ENCODE peak calls at places on chromosomes 3 and 15, in five cellular contexts. X is ovary, Z is WERI-Rb-1, B is left lung, O is cardiac muscle cell. G is an unnamed sample. For H3K9me3, the result is how much of the 10 kb centered on the place peaks cover.

GRCh38 chr3:187878776-187879524 is 133.7 kb upstream of the BCL6 start:
- DNase-seq in X (no peak), Z (no peak), B (no peak), O (peak), G (no peak)

GRCh38 chr3:109337393-109337792 is at the start of gene DPPA4:
- DNase-seq in X (no peak), Z (no peak), B (no peak), O (no peak), G (no peak)

GRCh38 chr3:126419886-126420786 is 25.4 kb downstream of the CFAP100 start:
- DNase-seq in X (no peak), Z (no peak), B (no peak), O (no peak), G (no peak)

GRCh38 chr15:38707802-38708671 is 143.4 kb upstream of the RASGRP1 start:
- DNase-seq in X (peak), Z (peak), B (no peak), O (peak), G (no peak)

GRCh38 chr3:125684199-125684598 is 88.9 kb upstream of the OSBPL11 start:
- DNase-seq in X (peak), Z (peak), B (no peak), O (peak), G (no peak)

GRCh38 chr15:60721706-60722105 is 242.8 kb upstream of the ICE2 start:
- DNase-seq in X (no peak), Z (no peak), B (no peak), O (peak), G (peak)

GRCh38 chr3:161409069-161409468 is 37.8 kb upstream of the SPTSSB start:
- DNase-seq in X (no peak), Z (no peak), B (no peak), O (peak), G (no peak)

GRCh38 chr3:50237754-50238548 is 1.9 kb downstream of the GNAI2 start:
- DNase-seq in X (peak), Z (no peak), B (peak), O (peak), G (no peak)

GRCh38 chr3:108153451-108153981 is 62.7 kb upstream of the CD47 start:
- DNase-seq in X (no peak), Z (peak), B (no peak), O (peak), G (peak)

GRCh38 chr15:57248074-57248473 is 128.2 kb upstream of the CGNL1 start:
- DNase-seq in X (no peak), Z (no peak), B (no peak), O (no peak), G (no peak)

GRCh38 chr15:65132841-65133549 is 613 bp downstream of the PDCD7 start:
- DNase-seq in X (no peak), Z (peak), B (peak), O (peak), G (peak)

GRCh38 chr3:21328982-21329381 is 422.0 kb downstream of the ZNF385D start:
- DNase-seq in X (no peak), Z (no peak), B (no peak), O (no peak), G (no peak)

GRCh38 chr3:101938262-101938847 is 89.0 kb downstream of the NFKBIZ start:
- DNase-seq in X (no peak), Z (no peak), B (no peak), O (no peak), G (no peak)

GRCh38 chr3:80241791-80242190 is 474.0 kb upstream of the ROBO1 start:
- DNase-seq in X (no peak), Z (no peak), B (no peak), O (no peak), G (no peak)

GRCh38 chr3:172333042-172333377 is 115.2 kb downstream of the GHSR start:
- DNase-seq in X (no peak), Z (no peak), B (no peak), O (no peak), G (no peak)

GRCh38 chr3:87625911-87626310 is 349.5 kb upstream of the POU1F1 start:
- DNase-seq in X (no peak), Z (no peak), B (no peak), O (no peak), G (no peak)

GRCh38 chr3:39148116-39149058 is 5.0 kb downstream of the CSRNP1 start:
- DNase-seq in X (no peak), Z (peak), B (no peak), O (peak), G (no peak)

GRCh38 chr3:11507719-11508118 is 136.0 kb downstream of the VGLL4 start:
- DNase-seq in X (no peak), Z (no peak), B (no peak), O (no peak), G (no peak)

GRCh38 chr3:38782148-38782547 is 33.9 kb downstream of the SCN10A start:
- DNase-seq in X (no peak), Z (no peak), B (no peak), O (peak), G (no peak)

GRCh38 chr3:46946416-46946815 is 30.1 kb downstream of the CCDC12 start:
- DNase-seq in X (no peak), Z (no peak), B (no peak), O (no peak), G (no peak)
- H3K27ac ChIP-seq in X (no peak), Z (no peak), B (peak), O (peak), G (no peak)

GRCh38 chr3:66484106-66484857 is 16.5 kb downstream of the LRIG1 start:
- DNase-seq in X (no peak), Z (no peak), B (no peak), O (no peak), G (no peak)
- H3K4me3 ChIP-seq in X (no peak), Z (no peak), B (no peak), O (no peak), G (no peak)

DNA sequence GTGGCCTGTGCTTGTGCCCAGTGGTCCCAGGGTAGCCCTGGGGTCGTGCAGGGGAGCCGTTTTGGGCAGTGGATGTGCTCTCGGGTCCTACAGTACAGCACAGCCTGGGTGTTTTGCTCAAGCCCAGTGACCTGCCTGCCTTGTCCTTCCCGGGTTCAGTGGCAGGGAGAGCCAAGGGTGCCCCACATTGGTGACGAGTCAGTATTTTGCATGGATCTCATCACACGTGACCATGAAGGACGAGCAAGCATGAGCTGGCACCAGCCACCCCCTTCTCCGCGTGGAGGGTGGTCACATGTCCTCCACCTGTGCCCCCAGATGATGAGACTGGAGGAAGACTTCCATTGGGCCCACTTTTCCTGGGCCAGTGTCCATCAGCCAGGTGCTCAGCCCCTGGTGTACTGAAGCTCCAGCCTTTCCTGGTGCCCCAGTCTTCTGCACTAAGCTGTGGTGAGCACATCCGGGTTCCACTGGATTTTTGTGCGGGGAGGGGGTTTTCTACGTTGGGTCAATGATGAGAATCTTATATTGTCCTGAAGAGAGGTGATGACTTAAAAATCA is 197.5 kb downstream of the UBE3A start:
- DNase-seq in X (peak), Z (peak), B (no peak), O (no peak), G (no peak)
- H3K9me3 ChIP-seq in X (under half), Z (under half), B (half or more), O (under half), G (half or more)

GRCh38 chr15:31337352-31338031 is 10.9 kb downstream of the KLF13 start:
- DNase-seq in X (no peak), Z (no peak), B (peak), O (no peak), G (no peak)
- H3K27ac ChIP-seq in X (no peak), Z (no peak), B (peak), O (no peak), G (no peak)

DNA sequence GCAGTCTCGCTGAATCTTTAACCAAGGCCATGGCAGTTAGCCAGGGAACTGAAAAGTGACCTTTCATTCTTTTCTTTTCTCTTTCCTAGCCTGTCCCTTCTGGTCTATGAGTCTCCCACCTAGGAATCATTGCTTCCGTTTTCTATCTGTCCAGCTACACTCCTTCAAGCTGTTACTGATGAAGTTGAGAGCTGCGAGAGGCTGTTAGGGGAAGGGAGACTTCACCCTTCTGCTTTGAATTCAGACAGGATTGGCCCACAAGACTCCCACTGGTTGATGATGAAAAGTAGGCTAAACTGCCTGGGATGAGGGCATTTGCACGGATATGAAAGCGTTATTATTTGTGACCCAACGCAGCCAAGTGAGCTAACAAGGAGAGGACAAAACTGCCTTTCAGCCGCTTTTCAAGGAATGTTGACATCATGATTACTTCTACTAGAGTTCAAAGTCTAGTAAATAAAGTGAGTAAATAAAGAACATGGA is 30.2 kb downstream of the EIF4E3 start:
- DNase-seq in X (peak), Z (no peak), B (no peak), O (no peak), G (no peak)
- H3K4me3 ChIP-seq in X (no peak), Z (no peak), B (no peak), O (no peak), G (no peak)

DNA sequence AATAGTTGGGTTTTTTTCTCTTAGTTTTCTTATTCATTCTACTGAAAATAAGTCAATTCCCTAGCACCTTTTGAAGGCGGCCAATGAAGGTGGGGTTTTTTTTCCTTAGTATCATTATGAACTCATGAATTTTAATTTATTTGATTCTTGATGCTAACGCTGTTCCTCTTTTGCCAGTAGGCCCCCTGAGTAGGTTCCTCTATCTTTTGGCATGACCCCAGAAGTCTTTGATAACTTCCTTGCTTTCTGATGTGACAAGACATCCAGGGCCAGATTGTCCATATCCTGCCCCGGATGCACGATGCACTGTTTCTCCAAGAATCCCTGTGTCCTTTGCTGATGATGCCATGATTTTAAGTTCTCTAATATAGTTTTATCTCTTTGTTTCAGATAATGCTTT is 20.6 kb downstream of the LRRK1 start:
- DNase-seq in X (no peak), Z (no peak), B (no peak), O (no peak), G (no peak)
- H3K9me3 ChIP-seq in X (under half), Z (under half), B (under half), O (under half), G (under half)

GRCh38 chr15:98725874-98726273 is 77.5 kb downstream of the IGF1R start:
- DNase-seq in X (no peak), Z (no peak), B (no peak), O (no peak), G (no peak)

GRCh38 chr15:98729446-98730042 is 81.2 kb downstream of the IGF1R start:
- DNase-seq in X (no peak), Z (no peak), B (no peak), O (no peak), G (no peak)

GRCh38 chr15:98728811-98729160 is 80.4 kb downstream of the IGF1R start:
- DNase-seq in X (no peak), Z (no peak), B (no peak), O (no peak), G (no peak)

GRCh38 chr15:98727115-98728040 is 79.0 kb downstream of the IGF1R start:
- DNase-seq in X (peak), Z (no peak), B (peak), O (peak), G (peak)

GRCh38 chr15:98728107-98728810 is 79.9 kb downstream of the IGF1R start:
- DNase-seq in X (no peak), Z (no peak), B (no peak), O (no peak), G (no peak)
- H3K27ac ChIP-seq in X (no peak), Z (no peak), B (peak), O (peak), G (peak)

DNA sequence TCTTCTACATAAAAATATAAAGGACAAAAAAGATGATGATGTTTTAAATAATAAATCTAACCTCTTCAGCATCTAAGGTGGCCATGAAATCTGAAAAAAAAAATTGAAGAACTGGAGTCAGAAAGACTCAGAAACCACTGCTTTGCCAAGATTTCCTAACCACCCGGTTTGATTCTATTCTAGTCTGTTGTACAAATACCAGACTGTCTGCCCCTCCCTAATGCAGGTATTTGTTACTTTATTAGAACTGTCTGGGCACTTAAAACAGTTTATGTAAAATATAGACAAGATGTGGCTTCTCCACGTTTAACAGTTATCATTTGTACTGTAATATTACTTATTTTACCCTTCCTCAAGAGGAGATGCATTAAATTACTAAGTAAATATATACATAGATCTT is 48.8 kb downstream of the UACA start:
- DNase-seq in X (no peak), Z (no peak), B (no peak), O (peak), G (no peak)
- H3K4me3 ChIP-seq in X (no peak), Z (no peak), B (no peak), O (no peak), G (no peak)

DNA sequence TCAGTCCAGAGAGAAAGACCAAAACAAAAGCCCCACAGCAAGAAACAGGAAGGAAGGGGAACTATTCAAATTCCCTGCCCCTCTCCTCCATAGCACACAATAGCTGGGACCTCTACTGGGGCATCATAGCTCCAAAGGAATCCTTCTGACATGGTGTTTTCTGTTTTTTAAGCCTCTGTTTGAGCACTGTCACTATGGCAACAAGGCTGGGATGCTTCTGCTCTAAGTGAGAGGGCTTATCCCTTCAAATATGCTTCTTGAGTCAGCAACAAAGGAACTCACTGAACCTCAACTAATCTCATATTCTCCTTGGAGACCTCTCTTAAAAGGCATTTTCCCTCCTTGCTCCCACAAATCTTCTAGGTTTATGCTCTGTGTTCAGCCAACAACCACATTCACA is 40.5 kb downstream of the MYLK start:
- DNase-seq in X (no peak), Z (peak), B (no peak), O (peak), G (no peak)
- H3K9me3 ChIP-seq in X (under half), Z (under half), B (half or more), O (under half), G (under half)

DNA sequence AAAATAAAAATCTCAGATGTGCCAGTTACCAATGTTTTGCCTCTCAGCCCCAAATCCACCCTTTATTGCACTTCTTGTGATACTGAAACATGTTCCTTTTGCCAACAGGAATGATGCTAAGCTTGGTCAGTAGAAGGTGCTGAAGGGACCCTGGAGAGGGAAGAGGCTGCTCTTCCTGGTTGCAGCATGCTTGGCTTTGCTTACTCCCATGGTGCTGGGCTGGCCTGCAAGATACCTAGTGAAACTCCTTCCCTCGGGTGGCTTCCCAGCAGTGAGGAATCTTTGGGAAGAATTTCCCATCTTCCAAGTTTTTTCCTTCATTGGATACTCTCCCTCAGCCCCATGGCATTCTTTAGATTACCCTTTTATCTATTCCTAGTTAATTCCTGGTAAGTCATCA is 151.8 kb upstream of the TGFBR2 start:
- DNase-seq in X (no peak), Z (no peak), B (no peak), O (no peak), G (no peak)
- H3K27ac ChIP-seq in X (no peak), Z (no peak), B (no peak), O (no peak), G (no peak)

G was measured in AG04450.